ENCODE peak calls at places on chromosomes 16 and 17, in eight cellular contexts. G, S, C, J, K, B, A and E are unnamed samples. For H3K4me1, the result is how much of the 10 kb centered on the place peaks cover.

GRCh38 chr16:64705443-64705842 is 416.4 kb downstream of the CDH11 start:
- DNase-seq in A (no peak), G (no peak), C (no peak), B (no peak), K (no peak), S (no peak), J (no peak), E (no peak)

GRCh38 chr16:75250089-75250808 is 1.2 kb downstream of the BCAR1 start:
- DNase-seq in K (no peak), S (peak), C (no peak), G (no peak), J (no peak), B (no peak), A (peak), E (no peak)

GRCh38 chr17:82153745-82154375 is 55.8 kb upstream of the FASN start:
- DNase-seq in B (peak), K (peak), J (peak), A (peak), G (peak), C (peak), S (peak), E (peak)

GRCh38 chr16:49638696-49639629 is 216.9 kb downstream of the ZNF423 start:
- DNase-seq in B (peak), C (no peak), A (no peak), S (peak), K (no peak), G (no peak), J (no peak), E (no peak)

GRCh38 chr17:73031472-73031871 is 61.0 kb downstream of the SLC39A11 start:
- DNase-seq in G (no peak), A (no peak), J (no peak), B (peak), K (no peak), S (no peak), C (no peak), E (no peak)

GRCh38 chr16:86245895-86246294 is 264.4 kb upstream of the FOXF1 start:
- DNase-seq in J (no peak), S (no peak), B (no peak), G (no peak), A (no peak), C (no peak), K (no peak), E (no peak)

GRCh38 chr16:68893710-68894705 is 50.7 kb downstream of the TANGO6 start:
- DNase-seq in A (no peak), B (peak), K (peak), G (no peak), J (no peak), C (no peak), S (peak), E (no peak)

GRCh38 chr16:66286527-66286926 is 80.0 kb upstream of the CDH5 start:
- DNase-seq in C (no peak), G (no peak), B (peak), K (no peak), A (no peak), J (no peak), S (no peak), E (no peak)

GRCh38 chr16:66928702-66929388 is 3.5 kb upstream of the RRAD start:
- DNase-seq in A (peak), B (peak), J (no peak), C (no peak), K (peak), S (no peak), G (no peak), E (no peak)

GRCh38 chr16:66824006-66824405 is 6.8 kb downstream of the NAE1 start:
- DNase-seq in J (no peak), G (no peak), S (no peak), A (no peak), C (no peak), B (no peak), K (no peak), E (no peak)

GRCh38 chr16:47460755-47461597 is at the start of the genes ITFG1 and PHKB:
- DNase-seq in C (peak), G (no peak), S (peak), A (peak), K (peak), B (peak), J (peak), E (peak)

GRCh38 chr16:46830417-46830901 is 521 bp downstream of the C16orf87 start:
- DNase-seq in B (no peak), S (peak), A (peak), G (no peak), K (peak), C (no peak), J (no peak), E (peak)

GRCh38 chr16:57645691-57646387 is 17.4 kb downstream of the ADGRG1 start:
- DNase-seq in C (no peak), A (no peak), G (no peak), K (no peak), J (no peak), S (peak), B (no peak), E (no peak)

GRCh38 chr16:81668243-81669097 is 110.6 kb upstream of the PLCG2 start:
- DNase-seq in A (no peak), K (no peak), B (no peak), C (no peak), G (no peak), J (no peak), S (no peak), E (no peak)

GRCh38 chr17:59680314-59680713 is 26.9 kb downstream of the PTRH2 start:
- DNase-seq in B (no peak), G (no peak), J (no peak), S (no peak), C (no peak), A (no peak), K (no peak), E (no peak)

GRCh38 chr17:59688008-59688407 is 19.2 kb downstream of the PTRH2 start:
- DNase-seq in G (no peak), A (no peak), C (no peak), S (no peak), J (no peak), K (no peak), B (no peak), E (no peak)

GRCh38 chr17:59683283-59683682 is 23.9 kb downstream of the PTRH2 start:
- DNase-seq in S (no peak), C (no peak), A (no peak), B (no peak), K (no peak), J (no peak), G (no peak), E (no peak)

DNA sequence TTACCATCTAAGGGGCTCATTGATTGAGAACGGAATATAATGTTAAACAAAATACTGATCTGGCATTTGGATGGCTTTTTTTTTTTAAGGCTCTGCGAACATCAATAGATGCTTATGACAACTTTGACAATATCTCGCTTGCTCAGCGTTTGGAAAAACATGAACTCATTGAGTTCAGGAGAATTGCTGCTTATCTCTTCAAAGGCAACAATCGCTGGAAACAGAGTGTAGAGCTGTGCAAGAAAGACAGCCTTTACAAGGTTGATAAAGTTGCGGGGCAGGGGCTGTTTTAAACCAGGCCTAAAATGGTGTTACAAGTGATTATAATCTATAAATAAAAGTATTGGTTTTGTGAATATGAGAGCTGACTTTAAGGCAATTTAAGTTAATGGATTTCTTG is 22.3 kb downstream of the PTRH2 start:
- DNase-seq in G (no peak), B (no peak), A (no peak), C (no peak), K (no peak), J (no peak), S (no peak), E (no peak)
- TF ChIP-seq CTCF in G (no peak), B (no peak), A (no peak), C (no peak), K (no peak), J (no peak), S (no peak), E (no peak)

GRCh38 chr17:36939944-36940312 is 2.7 kb downstream of the LHX1 start:
- DNase-seq in B (no peak), A (no peak), G (no peak), C (no peak), J (no peak), S (no peak), K (peak), E (no peak)

GRCh38 chr17:36940313-36941264 is 3.3 kb downstream of the LHX1 start:
- DNase-seq in G (no peak), S (no peak), J (no peak), C (no peak), B (peak), A (no peak), K (peak), E (no peak)

GRCh38 chr17:36942631-36943125 is 5.4 kb downstream of the LHX1 start:
- DNase-seq in S (no peak), K (peak), J (no peak), C (no peak), B (peak), A (no peak), G (no peak), E (no peak)

GRCh38 chr17:36942031-36942599 is 4.8 kb downstream of the LHX1 start:
- DNase-seq in B (peak), K (peak), A (no peak), J (no peak), S (no peak), G (no peak), C (no peak), E (no peak)

GRCh38 chr17:36941265-36942021 is 4.2 kb downstream of the LHX1 start:
- DNase-seq in B (peak), C (no peak), G (no peak), A (no peak), S (no peak), J (no peak), K (no peak), E (no peak)
- H3K4me1 ChIP-seq in B (under half), C (under half), G (under half), A (under half), S (under half), J (under half), K (under half), E (half or more)

GRCh38 chr17:49616086-49616485 is 40.4 kb downstream of the NXPH3 start:
- DNase-seq in G (no peak), J (no peak), B (no peak), K (peak), C (no peak), S (no peak), A (no peak), E (no peak)
- TF ChIP-seq CTCF in G (peak), J (peak), B (peak), K (peak), C (peak), S (peak), A (peak), E (no peak)

DNA sequence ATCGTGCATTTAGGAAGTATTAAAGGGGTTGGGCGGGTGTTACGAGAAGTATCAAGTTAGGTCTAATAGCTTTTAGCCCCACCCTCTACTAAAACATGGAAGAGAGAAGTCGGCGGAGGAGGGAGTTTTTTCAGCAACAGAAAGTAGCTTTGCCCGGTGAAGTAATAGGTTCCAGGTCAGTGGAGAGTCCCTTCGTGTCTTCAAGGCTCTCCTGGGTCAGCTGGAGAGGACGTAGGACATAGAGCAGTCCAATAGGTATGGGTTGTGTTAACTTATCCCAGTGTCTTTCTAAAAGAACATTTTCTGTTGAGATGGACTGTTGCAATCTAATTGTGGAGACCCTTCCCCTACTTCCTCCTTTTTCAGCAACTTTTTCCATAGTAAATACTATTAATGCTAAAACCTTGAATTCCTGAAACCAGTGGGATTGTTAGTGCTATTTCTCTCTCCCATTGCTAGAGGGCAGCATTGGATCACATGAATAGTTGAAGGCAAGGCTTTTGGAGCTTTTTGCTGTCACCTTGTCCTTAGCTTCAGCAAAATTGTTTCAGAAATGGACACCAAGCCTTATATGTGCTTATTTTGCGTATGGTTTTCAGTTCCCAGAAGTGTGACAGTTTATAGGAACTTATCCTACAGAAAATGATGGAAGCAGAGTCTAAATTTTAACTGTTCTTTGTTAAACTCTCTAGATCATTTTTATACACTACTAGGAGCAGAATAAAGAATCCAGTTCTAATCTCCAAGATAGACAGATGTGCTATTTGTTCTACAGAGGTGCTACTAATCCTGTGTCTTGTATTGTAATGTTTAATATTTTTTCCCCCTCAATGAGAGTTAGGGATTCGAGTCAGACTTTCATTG is 38.4 kb downstream of the UTP18 start:
- DNase-seq in S (no peak), K (peak), B (peak), A (no peak), J (peak), G (peak), C (no peak), E (no peak)
- H3K4me1 ChIP-seq in S (under half), K (under half), B (under half), A (under half), J (under half), G (under half), C (under half), E (under half)

GRCh38 chr16:78478267-78478821 is 378.9 kb downstream of the WWOX start:
- DNase-seq in G (no peak), K (peak), C (no peak), S (no peak), A (peak), B (peak), J (no peak), E (no peak)
- TF ChIP-seq CTCF in G (no peak), K (peak), C (peak), S (peak), A (peak), B (peak), J (peak), E (no peak)

GRCh38 chr17:27575100-27575911 is 55.7 kb upstream of the LGALS9 start:
- DNase-seq in K (no peak), A (no peak), C (no peak), S (no peak), B (peak), J (no peak), G (no peak), E (no peak)

GRCh38 chr17:27573971-27574525 is 56.9 kb upstream of the LGALS9 start:
- DNase-seq in S (no peak), K (no peak), J (no peak), C (no peak), A (no peak), B (peak), G (no peak), E (no peak)

GRCh38 chr17:27576429-27577123 is 54.4 kb upstream of the LGALS9 start:
- DNase-seq in J (no peak), G (no peak), K (no peak), S (no peak), C (no peak), A (no peak), B (peak), E (no peak)

GRCh38 chr17:27577124-27577761 is 53.7 kb upstream of the LGALS9 start:
- DNase-seq in A (no peak), C (no peak), S (no peak), B (peak), J (no peak), G (no peak), K (peak), E (no peak)

GRCh38 chr17:27575912-27576252 is 55.1 kb upstream of the LGALS9 start:
- DNase-seq in B (no peak), G (no peak), C (no peak), J (no peak), S (no peak), K (no peak), A (no peak), E (no peak)
- H3K4me1 ChIP-seq in B (under half), G (under half), C (under half), J (under half), S (under half), K (under half), A (under half), E (under half)